ENCODE peak calls at places on chromosomes 6 and 20, in five cellular contexts. N is NCI-H146; K is ELF-1; Q is SJSA1; X is CD8-positive, alpha-beta memory T cell. E is an unnamed sample.

GRCh38 chr6:2863901-2864300 is 22.2 kb upstream of the SERPINB1 start:
- DNase-seq in K (peak), N (no peak), X (no peak), Q (no peak), E (no peak)

GRCh38 chr20:45436732-45437485 is 21.0 kb downstream of the PIGT start:
- DNase-seq in X (peak), K (peak), N (peak), Q (peak), E (peak)

GRCh38 chr6:43308101-43308989 is at the start of gene CRIP3:
- DNase-seq in Q (no peak), X (peak), N (peak), K (peak), E (peak)

GRCh38 chr6:10269814-10270472 is 144.9 kb downstream of the TFAP2A start:
- DNase-seq in N (no peak), Q (no peak), K (no peak), X (no peak), E (no peak)

GRCh38 chr20:12171927-12172581 is 254.4 kb downstream of the BTBD3 start:
- DNase-seq in K (no peak), X (no peak), N (peak), Q (no peak), E (no peak)

GRCh38 chr6:170439366-170440351 is 113.4 kb downstream of the PSMB1 start:
- DNase-seq in X (no peak), K (no peak), Q (peak), N (no peak), E (no peak)

GRCh38 chr20:2654831-2655230 is 2.4 kb downstream of the NOP56 start:
- DNase-seq in K (no peak), X (no peak), Q (no peak), N (no peak), E (no peak)

GRCh38 chr6:140105857-140106256 is 731.4 kb upstream of the CITED2 start:
- DNase-seq in K (peak), Q (peak), N (no peak), X (no peak), E (no peak)

GRCh38 chr6:104459543-104459942 is 400.2 kb downstream of the HACE1 start:
- DNase-seq in Q (no peak), K (no peak), X (no peak), N (no peak), E (no peak)

GRCh38 chr6:167538746-167539145 is 213.9 kb downstream of the TTLL2 start:
- DNase-seq in K (no peak), X (no peak), N (no peak), Q (no peak), E (no peak)

GRCh38 chr20:40945754-40946451 is 82.7 kb upstream of the TOP1 start:
- DNase-seq in K (peak), Q (no peak), X (no peak), N (peak), E (peak)

GRCh38 chr20:63791497-63792156 is 39.4 kb downstream of the ZBTB46 start:
- DNase-seq in X (no peak), Q (no peak), K (peak), N (no peak), E (peak)

GRCh38 chr6:144725731-144726522 is 440.8 kb downstream of the UTRN start:
- DNase-seq in Q (no peak), N (peak), K (peak), X (no peak), E (no peak)